ENCODE peak calls at places on chromosomes 11 and 22, in four cellular contexts. One of them, this sample, is unnamed.

GRCh38 chr11:86978756-86979608 is 23.8 kb upstream of the FZD4 start:
- DNase-seq in iPS DF 6.9: no peak
- DNase-seq in nucleus accumbens: no peak
- DNase-seq in HT1080: peak; percentile 24
- DNase-seq in this sample: peak; percentile 36

GRCh38 chr11:133841279-133842043 is 3.9 kb downstream of the SPATA19 start:
- DNase-seq in iPS DF 6.9: no peak
- DNase-seq in nucleus accumbens: no peak
- DNase-seq in HT1080: no peak
- DNase-seq in this sample: no peak

GRCh38 chr11:132997396-132997795 is 534.9 kb downstream of the OPCML start:
- DNase-seq in iPS DF 6.9: no peak
- DNase-seq in nucleus accumbens: no peak
- DNase-seq in HT1080: no peak
- DNase-seq in this sample: no peak

GRCh38 chr11:109864161-109864661 is 229.0 kb upstream of the ZC3H12C start:
- DNase-seq in iPS DF 6.9: no peak
- DNase-seq in nucleus accumbens: no peak
- DNase-seq in HT1080: no peak
- DNase-seq in this sample: no peak

GRCh38 chr22:50057868-50058311 is at the start of gene TTLL8:
- DNase-seq in iPS DF 6.9: no peak
- DNase-seq in nucleus accumbens: no peak
- DNase-seq in HT1080: no peak
- DNase-seq in this sample: no peak

GRCh38 chr22:40403651-40404050 is 33.3 kb downstream of the SGSM3 start:
- DNase-seq in iPS DF 6.9: no peak
- DNase-seq in nucleus accumbens: no peak
- DNase-seq in HT1080: no peak
- DNase-seq in this sample: no peak

GRCh38 chr22:44879301-44879680 is 126.9 kb downstream of the ARHGAP8 start:
- DNase-seq in iPS DF 6.9: no peak
- DNase-seq in nucleus accumbens: no peak
- DNase-seq in HT1080: no peak
- DNase-seq in this sample: no peak

GRCh38 chr22:35072939-35073338 is 7.0 kb downstream of the ISX start:
- DNase-seq in iPS DF 6.9: no peak
- DNase-seq in nucleus accumbens: no peak
- DNase-seq in HT1080: peak; percentile 79
- DNase-seq in this sample: peak; percentile 68

GRCh38 chr11:27926981-27927481 is 180.9 kb downstream of the KIF18A start:
- DNase-seq in iPS DF 6.9: no peak
- DNase-seq in nucleus accumbens: no peak
- DNase-seq in HT1080: peak; percentile 91
- DNase-seq in this sample: peak; percentile 74

GRCh38 chr11:27723685-27724084 is 23.4 kb upstream of the BDNF start:
- DNase-seq in iPS DF 6.9: no peak
- DNase-seq in nucleus accumbens: no peak
- DNase-seq in HT1080: no peak
- DNase-seq in this sample: no peak

GRCh38 chr22:49616356-49617231 is 211.1 kb downstream of the BRD1 start:
- DNase-seq in iPS DF 6.9: no peak
- DNase-seq in nucleus accumbens: no peak
- DNase-seq in HT1080: no peak
- DNase-seq in this sample: no peak

GRCh38 chr11:41201156-41201555 is 258.3 kb downstream of the LRRC4C start:
- DNase-seq in iPS DF 6.9: peak; percentile 41
- DNase-seq in nucleus accumbens: no peak
- DNase-seq in HT1080: peak; percentile 31
- DNase-seq in this sample: peak; percentile 29

GRCh38 chr11:98003606-98004371 is 1017.0 kb upstream of the CNTN5 start:
- DNase-seq in iPS DF 6.9: no peak
- DNase-seq in nucleus accumbens: no peak
- DNase-seq in HT1080: no peak
- DNase-seq in this sample: no peak

GRCh38 chr11:77109236-77110019 is 6.8 kb downstream of the OMP start:
- DNase-seq in iPS DF 6.9: no peak
- DNase-seq in nucleus accumbens: no peak
- DNase-seq in HT1080: peak; percentile 29
- DNase-seq in this sample: no peak

GRCh38 chr11:3894128-3894731 is 38.8 kb downstream of the STIM1 start:
- DNase-seq in iPS DF 6.9: no peak
- DNase-seq in nucleus accumbens: no peak
- DNase-seq in HT1080: no peak
- DNase-seq in this sample: no peak

GRCh38 chr11:32145282-32145681 is 54.4 kb downstream of the RCN1 start:
- DNase-seq in iPS DF 6.9: no peak
- DNase-seq in nucleus accumbens: no peak
- DNase-seq in HT1080: no peak
- DNase-seq in this sample: no peak

GRCh38 chr22:46018859-46019258 is 41.9 kb upstream of the WNT7B start:
- DNase-seq in iPS DF 6.9: no peak
- DNase-seq in nucleus accumbens: no peak
- DNase-seq in HT1080: no peak
- DNase-seq in this sample: no peak

GRCh38 chr22:32396746-32397145 is 15.3 kb downstream of the RTCB start:
- DNase-seq in iPS DF 6.9: no peak
- DNase-seq in nucleus accumbens: no peak
- DNase-seq in HT1080: no peak
- DNase-seq in this sample: no peak

GRCh38 chr11:32290783-32291182 is 144.6 kb downstream of the WT1 start:
- DNase-seq in iPS DF 6.9: no peak
- DNase-seq in nucleus accumbens: peak; percentile 29
- DNase-seq in HT1080: no peak
- DNase-seq in this sample: peak; percentile 33

GRCh38 chr11:120137611-120138521 is at the start of gene TRIM29:
- DNase-seq in iPS DF 6.9: no peak
- DNase-seq in nucleus accumbens: no peak
- DNase-seq in HT1080: no peak
- DNase-seq in this sample: peak; percentile 92

GRCh38 chr11:130675456-130675855 is 227.0 kb downstream of the ADAMTS15 start:
- DNase-seq in iPS DF 6.9: no peak
- DNase-seq in nucleus accumbens: no peak
- DNase-seq in HT1080: peak; percentile 25
- DNase-seq in this sample: no peak

GRCh38 chr11:68947151-68947550 is 33.6 kb downstream of the MRGPRD start:
- DNase-seq in iPS DF 6.9: no peak
- DNase-seq in nucleus accumbens: no peak
- DNase-seq in HT1080: no peak
- DNase-seq in this sample: no peak

GRCh38 chr11:134398079-134398444 is 14.0 kb downstream of the B3GAT1 start:
- DNase-seq in iPS DF 6.9: no peak
- DNase-seq in nucleus accumbens: peak; percentile 69
- DNase-seq in HT1080: peak; percentile 23
- DNase-seq in this sample: no peak

GRCh38 chr11:8831861-8832260 is 79.1 kb upstream of the AKIP1 start:
- DNase-seq in iPS DF 6.9: no peak
- DNase-seq in nucleus accumbens: no peak
- DNase-seq in HT1080: no peak
- DNase-seq in this sample: no peak

GRCh38 chr11:108592591-108593213 is 866 bp downstream of the EXPH5 start:
- DNase-seq in iPS DF 6.9: no peak
- DNase-seq in nucleus accumbens: no peak
- DNase-seq in HT1080: no peak
- DNase-seq in this sample: peak; percentile 32

GRCh38 chr11:94553938-94554337 is 10.2 kb downstream of the FUT4 start:
- DNase-seq in iPS DF 6.9: no peak
- DNase-seq in nucleus accumbens: no peak
- DNase-seq in HT1080: peak; percentile 43
- DNase-seq in this sample: peak; percentile 45

GRCh38 chr22:39616781-39617180 is 46.2 kb downstream of the CACNA1I start:
- DNase-seq in iPS DF 6.9: no peak
- DNase-seq in nucleus accumbens: no peak
- DNase-seq in HT1080: no peak
- DNase-seq in this sample: no peak

GRCh38 chr11:118531597-118532084 is 649 bp downstream of the TMEM25 start:
- DNase-seq in iPS DF 6.9: no peak
- DNase-seq in nucleus accumbens: no peak
- DNase-seq in HT1080: no peak
- DNase-seq in this sample: no peak

GRCh38 chr11:67732045-67732787 is 57.8 kb upstream of the ALDH3B2 start:
- DNase-seq in iPS DF 6.9: no peak
- DNase-seq in nucleus accumbens: no peak
- DNase-seq in HT1080: peak; percentile 6
- DNase-seq in this sample: no peak

GRCh38 chr11:57203359-57203758 is 21.6 kb downstream of the LRRC55 start:
- DNase-seq in iPS DF 6.9: no peak
- DNase-seq in nucleus accumbens: no peak
- DNase-seq in HT1080: no peak
- DNase-seq in this sample: no peak

GRCh38 chr11:116446048-116446399 is 326.8 kb downstream of the BUD13 start:
- DNase-seq in iPS DF 6.9: no peak
- DNase-seq in nucleus accumbens: no peak
- DNase-seq in HT1080: no peak
- DNase-seq in this sample: no peak

GRCh38 chr22:41831383-41831782 is 1.5 kb upstream of the SREBF2 start:
- DNase-seq in iPS DF 6.9: no peak
- DNase-seq in nucleus accumbens: no peak
- DNase-seq in HT1080: no peak
- DNase-seq in this sample: no peak

GRCh38 chr11:73126804-73127480 is 15.2 kb downstream of the FCHSD2 start:
- DNase-seq in iPS DF 6.9: no peak
- DNase-seq in nucleus accumbens: no peak
- DNase-seq in HT1080: no peak
- DNase-seq in this sample: no peak